ENCODE peak calls at places on chromosomes 4 and X, in nine cellular contexts. I is tibial artery, Q is heart left ventricle, F is GM23248, D is esophagus squamous epithelium, K is ovary, U is A673, S is brain microvascular endothelial cell, J is right lobe of liver. N is an unnamed sample.

GRCh38 chr4:13872145-13872544 is 244.6 kb upstream of the BOD1L1 start:
- DNase-seq in D (no peak), U (no peak), Q (no peak), F (peak), I (no peak), J (no peak), S (no peak), K (no peak), N (no peak)

GRCh38 chr4:56995525-56995924 is 16.8 kb downstream of the POLR2B start:
- DNase-seq in D (no peak), K (peak), U (peak), I (peak), J (no peak), S (peak), F (peak), Q (peak), N (peak)

GRCh38 chr4:99945718-99946345 is 586 bp downstream of the DNAJB14 start:
- DNase-seq in J (no peak), I (no peak), S (no peak), K (no peak), U (peak), Q (no peak), D (no peak), F (peak), N (no peak)

GRCh38 chrX:45323387-45323786 is 122.7 kb upstream of the DIPK2B start:
- DNase-seq in K (no peak), F (no peak), U (no peak), S (no peak), J (no peak), D (no peak), I (no peak), Q (no peak), N (no peak)

GRCh38 chr4:126441173-126441810 is 1126.5 kb downstream of the FAT4 start:
- DNase-seq in S (no peak), D (no peak), J (no peak), Q (no peak), U (no peak), I (peak), K (no peak), F (peak), N (no peak)

GRCh38 chrX:105502336-105502735 is 281.8 kb upstream of the TEX13A start:
- DNase-seq in U (no peak), I (no peak), D (no peak), Q (no peak), J (no peak), K (no peak), S (peak), F (no peak), N (no peak)

GRCh38 chr4:64771149-64771548 is 361.9 kb upstream of the TECRL start:
- DNase-seq in F (no peak), U (no peak), I (no peak), D (no peak), K (no peak), S (no peak), Q (no peak), J (no peak), N (no peak)

GRCh38 chr4:124686279-124686678 is 26.3 kb downstream of the ANKRD50 start:
- DNase-seq in D (no peak), F (no peak), K (no peak), J (no peak), S (no peak), U (peak), Q (no peak), I (no peak), N (no peak)

GRCh38 chr4:7857238-7857701 is 82.4 kb downstream of the AFAP1 start:
- DNase-seq in K (no peak), D (no peak), Q (peak), S (peak), U (peak), F (peak), J (no peak), I (no peak), N (no peak)

GRCh38 chr4:83408958-83409357 is 46.7 kb downstream of the HELQ start:
- DNase-seq in S (no peak), D (no peak), K (no peak), J (no peak), I (no peak), U (no peak), F (no peak), Q (no peak), N (no peak)

GRCh38 chr4:11768251-11768972 is 339.7 kb upstream of the HS3ST1 start:
- DNase-seq in S (no peak), U (no peak), D (no peak), K (no peak), J (no peak), I (no peak), Q (no peak), F (no peak), N (no peak)

GRCh38 chr4:115537387-115537786 is 424.0 kb upstream of the NDST4 start:
- DNase-seq in Q (no peak), S (no peak), J (no peak), D (no peak), I (no peak), U (peak), K (no peak), F (peak), N (no peak)

GRCh38 chrX:138709886-138710285 is 1.6 kb downstream of the FGF13 start:
- DNase-seq in U (no peak), F (no peak), D (no peak), J (no peak), K (no peak), Q (no peak), S (no peak), I (no peak), N (no peak)

GRCh38 chr4:54185871-54186270 is 43.2 kb upstream of the PDGFRA start:
- DNase-seq in J (no peak), D (no peak), Q (no peak), K (no peak), I (no peak), U (no peak), S (no peak), F (no peak), N (no peak)

GRCh38 chr4:39353478-39354177 is 12.5 kb downstream of the RFC1 start:
- DNase-seq in U (peak), K (no peak), S (no peak), F (peak), J (no peak), Q (no peak), I (no peak), D (no peak), N (no peak)

GRCh38 chr4:8528713-8529112 is 51.5 kb upstream of the GPR78 start:
- DNase-seq in D (no peak), U (no peak), Q (no peak), I (no peak), K (no peak), J (no peak), F (peak), S (peak), N (no peak)

GRCh38 chr4:40562681-40563080 is 67.0 kb downstream of the RBM47 start:
- DNase-seq in I (no peak), F (peak), S (no peak), K (no peak), J (no peak), U (peak), D (no peak), Q (no peak), N (no peak)

GRCh38 chrX:133981908-133982307 is 3.5 kb downstream of the GPC3 start:
- DNase-seq in J (no peak), I (no peak), F (no peak), S (no peak), K (no peak), U (no peak), Q (no peak), D (no peak), N (no peak)

GRCh38 chr4:105060628-105061027 is 86.0 kb upstream of the TET2 start:
- DNase-seq in D (no peak), K (no peak), F (no peak), S (no peak), I (no peak), U (no peak), Q (no peak), J (no peak), N (no peak)

GRCh38 chrX:16585486-16586370 is 64.2 kb upstream of the S100G start:
- DNase-seq in J (no peak), I (no peak), F (no peak), Q (no peak), K (no peak), U (no peak), D (no peak), S (no peak), N (no peak)

GRCh38 chr4:40719008-40719623 is 30.6 kb upstream of the NSUN7 start:
- DNase-seq in J (no peak), U (peak), K (no peak), F (peak), I (no peak), Q (no peak), S (peak), D (no peak), N (no peak)

GRCh38 chrX:153775631-153776595 is 4.9 kb upstream of the SRPK3 start:
- DNase-seq in F (no peak), S (no peak), K (no peak), Q (peak), I (no peak), D (no peak), J (peak), U (no peak), N (peak)

GRCh38 chr4:48130100-48130499 is 4.0 kb downstream of the TXK start:
- DNase-seq in J (no peak), U (no peak), I (no peak), K (no peak), S (no peak), F (no peak), D (no peak), Q (no peak), N (no peak)

GRCh38 chrX:117689956-117690355 is 426.7 kb downstream of the KLHL13 start:
- DNase-seq in S (no peak), D (no peak), K (no peak), F (no peak), J (no peak), I (no peak), Q (no peak), U (no peak), N (no peak)

GRCh38 chr4:76197971-76198410 is 15.6 kb downstream of the SCARB2 start:
- DNase-seq in I (no peak), Q (peak), S (peak), K (peak), J (peak), U (no peak), F (peak), D (no peak), N (peak)

GRCh38 chr4:173499568-173500535 is 30.2 kb downstream of the HAND2 start:
- DNase-seq in Q (no peak), U (no peak), D (no peak), I (no peak), J (no peak), F (no peak), S (no peak), K (no peak), N (no peak)

GRCh38 chr4:55409468-55410171 is 13.9 kb downstream of the TMEM165 start:
- DNase-seq in J (no peak), F (peak), D (no peak), U (peak), K (no peak), Q (peak), I (no peak), S (peak), N (no peak)

GRCh38 chrX:80173261-80173660 is 158.7 kb downstream of the TBX22 start:
- DNase-seq in K (no peak), Q (no peak), J (no peak), I (no peak), D (no peak), U (no peak), S (no peak), F (no peak), N (no peak)

GRCh38 chrX:105018865-105019264 is 201.6 kb downstream of the TEX13A start:
- DNase-seq in Q (no peak), I (no peak), D (no peak), K (no peak), F (no peak), U (no peak), J (no peak), S (no peak), N (no peak)

GRCh38 chr4:3483471-3483921 is 20.4 kb downstream of the DOK7 start:
- DNase-seq in U (no peak), I (peak), Q (peak), K (no peak), D (no peak), F (peak), S (no peak), J (no peak), N (peak)

GRCh38 chr4:25861951-25862410 is 807 bp downstream of the SEL1L3 start:
- DNase-seq in I (no peak), D (no peak), S (no peak), F (peak), K (peak), Q (no peak), J (peak), U (peak), N (no peak)

GRCh38 chr4:27176400-27176799 is 315.8 kb downstream of the STIM2 start:
- DNase-seq in K (no peak), U (peak), I (no peak), D (no peak), S (no peak), J (no peak), F (peak), Q (no peak), N (no peak)
- H3K27ac ChIP-seq in K (no peak), U (peak), I (no peak), D (no peak), S (no peak), J (no peak), F (no peak), Q (no peak), N (no peak)

DNA sequence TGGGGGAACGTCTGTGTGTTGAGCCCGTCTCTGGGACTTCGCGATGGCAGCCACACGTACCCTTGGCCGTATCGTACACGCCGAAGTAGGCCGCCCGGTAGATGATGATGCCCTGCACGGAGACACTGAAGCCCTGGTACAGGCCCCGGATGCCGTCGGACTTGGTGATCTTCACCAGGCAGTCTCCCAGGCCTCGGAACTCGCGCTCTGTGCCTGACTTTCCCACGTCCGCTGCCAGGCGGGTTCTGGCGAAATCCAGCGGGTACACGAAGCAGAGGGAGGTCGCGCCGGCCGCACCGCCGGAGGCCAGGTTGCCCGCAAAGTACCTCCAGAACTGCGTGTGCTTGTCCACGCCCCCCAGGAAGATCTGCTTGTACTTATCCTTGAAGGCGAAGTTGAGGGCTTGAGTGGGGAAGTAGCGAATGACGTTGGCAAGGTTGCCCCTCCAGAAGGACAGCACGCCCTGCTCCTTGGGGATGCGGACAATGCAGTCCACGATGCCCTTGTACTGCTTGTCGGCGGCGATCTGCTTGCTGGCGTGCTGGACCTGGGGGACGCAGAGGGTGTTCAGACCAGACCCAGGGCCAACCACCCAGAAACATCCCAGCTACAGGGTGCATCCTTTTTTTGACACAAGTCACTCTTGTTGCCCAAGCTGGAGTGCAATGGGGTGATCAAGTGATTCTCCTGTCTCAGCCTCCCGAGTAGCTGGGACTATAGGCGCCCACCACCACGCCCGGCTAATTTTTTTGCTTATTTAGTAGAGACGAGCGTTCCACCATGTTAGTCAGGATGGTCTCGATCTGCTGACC is 2.5 kb downstream of the SLC25A6 start:
- DNase-seq in S (no peak), I (peak), F (no peak), U (no peak), J (no peak), D (no peak), Q (no peak), K (peak), N (no peak)
- H3K4me3 ChIP-seq in S (no peak), I (no peak), F (no peak), U (no peak), J (no peak), D (no peak), Q (no peak), K (no peak), N (no peak)

DNA sequence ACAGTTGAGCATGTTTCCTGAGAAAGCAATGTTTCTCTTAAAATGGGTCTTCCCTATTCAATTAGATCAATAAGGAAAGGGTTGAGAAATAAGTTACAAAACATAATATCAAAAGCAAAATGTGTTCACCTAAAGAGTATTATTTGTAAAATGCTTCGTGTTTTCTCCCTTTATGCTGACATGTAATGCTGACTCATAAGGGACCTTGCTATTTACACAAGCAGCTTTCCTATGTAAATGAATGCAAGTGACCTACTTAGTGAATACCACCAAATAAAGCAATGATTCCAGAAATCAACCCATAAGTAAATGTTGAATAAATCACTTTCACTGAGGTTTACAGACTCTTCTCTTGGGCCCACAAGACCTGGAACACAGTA is 91.5 kb downstream of the ELOVL6 start:
- DNase-seq in S (peak), J (no peak), Q (no peak), D (no peak), I (no peak), F (peak), K (no peak), U (peak), N (no peak)
- H3K27ac ChIP-seq in S (peak), J (peak), Q (no peak), D (no peak), I (no peak), F (peak), K (no peak), U (peak), N (peak)

GRCh38 chr4:153322791-153323190 is 21.7 kb upstream of the MND1 start:
- DNase-seq in F (peak), S (no peak), I (no peak), K (no peak), Q (no peak), U (no peak), D (no peak), J (no peak), N (no peak)
- H3K4me3 ChIP-seq in F (no peak), S (no peak), I (no peak), K (no peak), Q (no peak), U (no peak), D (no peak), J (no peak), N (no peak)

DNA sequence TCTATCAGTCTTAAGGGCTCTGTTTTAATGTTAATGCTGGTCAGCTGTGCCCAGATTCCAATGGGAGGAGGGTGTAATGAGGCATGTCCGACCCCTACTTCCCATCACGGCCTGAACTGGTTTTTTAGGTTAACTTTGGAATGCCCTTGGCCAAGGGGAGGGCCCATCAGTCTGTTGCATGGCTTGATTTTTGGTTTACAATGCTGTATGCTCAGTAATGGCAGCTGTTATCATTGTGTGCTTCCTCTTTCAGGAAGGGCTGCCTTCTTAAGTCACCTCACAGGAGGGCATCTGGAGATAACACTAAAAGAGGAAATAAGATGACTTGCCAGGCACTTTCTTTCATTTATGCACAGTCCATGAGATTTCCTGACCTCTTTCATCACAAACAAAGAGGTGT is 36.3 kb downstream of the ATXN3L start:
- DNase-seq in D (no peak), K (no peak), I (no peak), J (no peak), F (peak), Q (no peak), S (no peak), U (peak), N (no peak)
- H3K27ac ChIP-seq in D (no peak), K (no peak), I (no peak), J (no peak), F (peak), Q (no peak), S (peak), U (no peak), N (no peak)

DNA sequence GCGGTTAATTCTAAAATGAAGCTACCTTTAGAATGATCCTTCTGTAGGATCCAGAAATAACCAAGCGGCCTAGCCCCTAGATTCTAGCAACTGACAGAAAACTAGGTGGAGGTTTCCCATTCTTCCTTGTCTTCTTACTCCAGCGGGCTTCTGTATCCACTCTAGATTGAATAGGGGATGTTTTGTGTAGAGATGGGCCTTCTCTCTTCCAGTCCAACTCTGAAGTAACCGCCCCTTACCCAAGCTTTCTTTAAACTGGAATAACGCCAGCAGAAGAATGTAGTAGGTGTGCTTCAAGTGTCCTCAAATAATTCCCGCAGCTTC is 386 bp upstream of the TMEM184C start:
- DNase-seq in D (no peak), S (no peak), I (no peak), Q (no peak), K (no peak), F (no peak), J (no peak), U (no peak), N (no peak)
- H3K4me3 ChIP-seq in D (peak), S (peak), I (peak), Q (peak), K (peak), F (peak), J (peak), U (peak), N (peak)

DNA sequence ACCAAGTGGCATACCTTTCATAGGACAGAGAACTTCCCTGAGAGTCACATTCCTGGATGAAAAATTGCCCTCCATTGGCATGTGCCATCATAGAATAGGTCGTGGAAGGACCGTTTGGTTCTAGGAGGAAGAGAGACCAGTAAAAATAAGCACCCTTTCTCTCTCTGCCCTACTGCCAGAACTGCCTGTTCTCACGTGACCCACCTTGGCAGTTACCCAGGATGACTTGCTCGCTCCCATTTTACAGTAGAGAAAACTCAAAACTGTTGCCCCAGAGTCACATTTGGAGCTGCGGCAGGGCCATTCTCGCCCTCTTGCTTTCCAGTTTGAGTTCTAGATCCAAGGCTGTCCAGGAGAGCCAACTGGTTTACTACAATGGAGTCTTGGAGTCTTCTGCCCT is 1.1 kb upstream of the NLGN3 start:
- DNase-seq in K (peak), S (no peak), I (peak), F (peak), J (peak), Q (peak), D (no peak), U (no peak), N (no peak)
- H3K27ac ChIP-seq in K (no peak), S (no peak), I (no peak), F (no peak), J (no peak), Q (no peak), D (no peak), U (no peak), N (peak)

DNA sequence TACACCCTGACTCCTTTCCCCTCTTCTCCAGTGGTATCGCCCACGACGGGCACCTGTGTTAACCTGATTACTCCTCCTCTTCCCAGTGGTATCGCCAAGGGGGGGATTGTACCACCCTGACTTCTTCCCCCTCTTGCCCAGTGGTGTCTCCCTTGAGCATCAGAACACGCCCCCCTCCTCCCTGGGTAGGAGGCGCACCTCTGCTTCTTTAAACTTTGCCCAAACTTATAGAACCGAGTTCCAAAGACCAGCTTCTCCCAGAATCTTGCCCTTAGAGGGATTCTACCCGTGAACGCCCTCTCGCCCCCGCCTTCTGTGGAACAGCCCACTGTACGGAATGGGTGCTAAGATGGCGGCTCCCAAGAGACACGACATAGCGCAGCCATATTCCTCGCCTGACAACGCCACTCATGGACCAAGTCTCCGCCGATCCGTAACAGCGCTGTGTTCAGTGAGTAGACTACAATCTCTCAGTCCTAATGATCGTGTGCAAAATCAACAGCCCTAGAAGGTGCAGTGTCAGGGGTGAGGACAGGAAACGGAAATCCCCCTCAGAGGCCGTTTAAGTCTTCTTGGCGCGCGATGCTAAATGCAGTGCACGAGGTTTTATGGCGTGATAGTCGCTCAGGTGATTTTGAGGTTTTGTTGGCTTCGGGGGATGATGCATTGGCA is 4.2 kb upstream of the ZNF157 start:
- DNase-seq in D (no peak), J (peak), F (peak), S (peak), Q (peak), K (peak), U (peak), I (peak), N (peak)
- H3K4me3 ChIP-seq in D (peak), J (peak), F (peak), S (peak), Q (peak), K (peak), U (peak), I (peak), N (peak)

N was measured in dorsolateral prefrontal cortex.